ENCODE peak calls at places on chromosome 22, in nine cellular contexts. U is lower lobe of right lung; B is A549; I is CD8-positive, alpha-beta T cell; G is left lung; P is right cardiac atrium; Y is naive thymus-derived CD8-positive, alpha-beta T cell; L is IMR-90; D is pancreas. M is an unnamed sample.

GRCh38 chr22:36963302-36963701 is 49.9 kb downstream of the CSF2RB start:
- ATAC-seq in D (no peak), P (no peak), U (no peak), B (no peak), Y (no peak), L (no peak), G (no peak), I (no peak), M (no peak)

GRCh38 chr22:39408807-39409206 is 9.2 kb downstream of the TAB1 start:
- ATAC-seq in L (no peak), D (no peak), P (no peak), Y (no peak), U (no peak), G (no peak), B (no peak), I (no peak), M (no peak)

GRCh38 chr22:36356708-36357694 is 30.8 kb downstream of the MYH9 start:
- ATAC-seq in G (no peak), U (no peak), P (no peak), I (peak; percentile 59), B (no peak), L (no peak), Y (peak; percentile 51), D (no peak), M (no peak)

GRCh38 chr22:45608763-45609180 is 62.9 kb upstream of the ATXN10 start:
- ATAC-seq in P (no peak), U (no peak), Y (peak; percentile 67), B (no peak), L (peak; percentile 52), D (no peak), G (no peak), I (peak; percentile 49), M (no peak)

GRCh38 chr22:39500101-39500500 is 2.0 kb upstream of the MIEF1 start:
- ATAC-seq in I (no peak), P (no peak), Y (no peak), B (no peak), L (no peak), G (no peak), U (no peak), D (no peak), M (no peak)

GRCh38 chr22:25666308-25666707 is 75.7 kb upstream of the MYO18B start:
- ATAC-seq in B (no peak), P (peak; percentile 59), I (no peak), G (peak; percentile 58), U (peak; percentile 59), L (no peak), D (peak; percentile 57), Y (no peak), M (peak; percentile 62)

GRCh38 chr22:50490531-50491308 is 4.1 kb downstream of the MIOX start:
- ATAC-seq in L (no peak), Y (peak; percentile 53), U (peak; percentile 34), G (peak; percentile 46), I (no peak), P (no peak), B (no peak), D (no peak), M (no peak)

GRCh38 chr22:25027959-25028840 is 75.7 kb downstream of the KIAA1671 start:
- ATAC-seq in B (peak; percentile 85), L (no peak), I (no peak), G (peak; percentile 37), U (peak; percentile 28), Y (no peak), D (peak; percentile 69), P (peak; percentile 40), M (no peak)

GRCh38 chr22:46625843-46626349 is 5.7 kb downstream of the GRAMD4 start:
- ATAC-seq in U (no peak), G (no peak), B (no peak), L (no peak), P (no peak), I (no peak), Y (no peak), D (no peak), M (no peak)

GRCh38 chr22:20581503-20582170 is 74.2 kb downstream of the MED15 start:
- ATAC-seq in L (no peak), I (no peak), B (no peak), Y (no peak), U (no peak), D (no peak), P (no peak), G (no peak), M (no peak)

GRCh38 chr22:41982886-41983285 is 13.6 kb downstream of the SEPTIN3 start:
- ATAC-seq in Y (no peak), B (no peak), I (no peak), G (peak; percentile 25), L (no peak), U (peak; percentile 55), D (peak; percentile 52), P (no peak), M (no peak)

GRCh38 chr22:38490915-38491314 is 15.2 kb downstream of the DDX17 start:
- ATAC-seq in I (no peak), L (peak; percentile 65), D (peak; percentile 93), P (peak; percentile 86), U (peak; percentile 84), B (peak; percentile 54), G (peak; percentile 72), Y (peak; percentile 16), M (peak; percentile 83)

GRCh38 chr22:30823015-30823370 is 128.3 kb downstream of the OSBP2 start:
- ATAC-seq in Y (no peak), U (no peak), I (no peak), B (peak; percentile 32), L (peak; percentile 43), D (peak; percentile 37), P (no peak), G (no peak), M (no peak)

GRCh38 chr22:37566903-37567798 is 6.9 kb downstream of the CDC42EP1 start:
- ATAC-seq in I (peak; percentile 85), D (peak; percentile 49), P (peak; percentile 50), U (peak; percentile 77), L (no peak), B (peak; percentile 38), G (peak; percentile 72), Y (peak; percentile 91), M (peak; percentile 52)

GRCh38 chr22:35214968-35215367 is 42.3 kb upstream of the HMGXB4 start:
- ATAC-seq in U (no peak), P (no peak), Y (no peak), L (no peak), I (no peak), G (no peak), B (no peak), D (no peak), M (no peak)

GRCh38 chr22:20244744-20245576 is 23.2 kb downstream of the RTN4R start:
- ATAC-seq in P (no peak), I (peak; percentile 76), Y (peak; percentile 82), B (no peak), G (no peak), U (no peak), D (no peak), L (no peak), M (no peak)

GRCh38 chr22:46754110-46754799 is 8.2 kb upstream of the TBC1D22A start:
- ATAC-seq in I (peak; percentile 23), G (peak; percentile 81), D (peak; percentile 90), U (peak; percentile 89), P (peak; percentile 92), Y (no peak), B (peak; percentile 92), L (peak; percentile 88), M (peak; percentile 96)

GRCh38 chr22:37419370-37419915 is 7.8 kb downstream of the ELFN2 start:
- ATAC-seq in L (peak; percentile 22), I (no peak), P (no peak), Y (peak; percentile 19), U (peak; percentile 11), D (no peak), B (no peak), G (peak; percentile 27), M (no peak)

GRCh38 chr22:33477131-33478111 is 419.2 kb upstream of the SYN3 start:
- ATAC-seq in L (no peak), P (peak; percentile 22), D (no peak), U (no peak), I (no peak), B (no peak), G (no peak), Y (no peak), M (no peak)

GRCh38 chr22:45329536-45329936 is 19.8 kb downstream of the FAM118A start:
- ATAC-seq in P (peak; percentile 74), L (peak; percentile 40), U (no peak), Y (no peak), I (no peak), D (peak; percentile 29), G (no peak), B (no peak), M (peak; percentile 35)

GRCh38 chr22:18065256-18065655 is 12.5 kb upstream of the PEX26 start:
- ATAC-seq in U (no peak), Y (no peak), G (no peak), B (no peak), I (no peak), D (no peak), P (no peak), L (no peak), M (no peak)

GRCh38 chr22:28137036-28137435 is 218.0 kb upstream of the PITPNB start:
- ATAC-seq in U (no peak), G (no peak), I (no peak), Y (no peak), P (no peak), L (no peak), D (no peak), B (no peak), M (no peak)

GRCh38 chr22:37223965-37224551 is 11.8 kb upstream of the SSTR3 start:
- ATAC-seq in U (no peak), I (peak; percentile 19), B (no peak), D (no peak), Y (peak; percentile 32), G (no peak), P (no peak), L (no peak), M (no peak)

GRCh38 chr22:25896592-25896991 is 154.6 kb downstream of the MYO18B start:
- ATAC-seq in D (no peak), Y (no peak), P (no peak), U (no peak), G (no peak), I (no peak), B (no peak), L (no peak), M (no peak)

GRCh38 chr22:40325315-40325714 is 21.0 kb upstream of the ADSL start:
- ATAC-seq in L (no peak), P (no peak), I (peak; percentile 72), B (no peak), Y (peak; percentile 69), D (no peak), U (no peak), G (no peak), M (no peak)